ENCODE peak calls at places on chromosome 10, in eight cellular contexts. F is PC-3, G is neural progenitor cell, E is HCT116, D is colonic mucosa, N is IMR-90, P is neuronal stem cell, X is H9. S is an unnamed sample.
A peak's percentile ranks its signal among the peaks of the same experiment; 100 is the strongest.

GRCh38 chr10:118017850-118018249 is 28.9 kb downstream of the RAB11FIP2 start:
- DNase-seq in D (no peak), G (peak; percentile 89), N (no peak), F (no peak), X (peak; percentile 46), E (no peak), P (peak; percentile 70), S (no peak)

GRCh38 chr10:3775671-3776551 is 9.1 kb downstream of the KLF6 start:
- DNase-seq in P (no peak), G (peak; percentile 63), N (peak; percentile 67), D (no peak), E (peak; percentile 55), F (peak; percentile 41), X (peak; percentile 71), S (peak; percentile 76)

GRCh38 chr10:51857326-51857725 is 157.9 kb upstream of the CSTF2T start:
- DNase-seq in D (no peak), F (no peak), X (no peak), N (no peak), E (no peak), G (peak; percentile 31), P (no peak), S (no peak)

GRCh38 chr10:57785546-57785945 is 482.1 kb downstream of the IPMK start:
- DNase-seq in X (no peak), G (no peak), P (no peak), D (no peak), E (no peak), F (peak; percentile 89), N (no peak), S (no peak)

GRCh38 chr10:131849591-131850489 is 51.0 kb upstream of the PPP2R2D start:
- DNase-seq in N (no peak), P (no peak), F (no peak), D (no peak), X (peak; percentile 23), E (no peak), G (no peak), S (no peak)

GRCh38 chr10:42543840-42544372 is 94.5 kb downstream of the ZNF33B start:
- DNase-seq in D (no peak), G (no peak), F (no peak), P (no peak), X (no peak), E (no peak), N (no peak), S (no peak)

GRCh38 chr10:43123361-43124093 is 14.7 kb upstream of the CSGALNACT2 start:
- DNase-seq in E (no peak), P (no peak), X (peak; percentile 13), G (no peak), N (no peak), F (no peak), D (no peak), S (no peak)

GRCh38 chr10:6416892-6417512 is 163.1 kb downstream of the PRKCQ start:
- DNase-seq in G (peak; percentile 76), F (peak; percentile 49), D (no peak), N (peak; percentile 57), X (no peak), P (peak; percentile 58), E (peak; percentile 35), S (peak; percentile 71)

GRCh38 chr10:104330168-104331117 is 7.8 kb downstream of the ITPRIP start:
- DNase-seq in F (peak; percentile 42), D (no peak), N (peak; percentile 93), G (no peak), E (no peak), P (no peak), X (no peak), S (peak; percentile 98)

GRCh38 chr10:104333037-104333727 is 5.1 kb downstream of the ITPRIP start:
- DNase-seq in N (no peak), D (peak; percentile 17), E (no peak), G (no peak), X (no peak), P (no peak), F (no peak), S (no peak)

GRCh38 chr10:104333728-104334373 is 4.4 kb downstream of the ITPRIP start:
- DNase-seq in P (no peak), N (no peak), F (no peak), G (no peak), X (no peak), D (peak; percentile 16), E (no peak), S (no peak)

GRCh38 chr10:104331208-104331838 is 6.9 kb downstream of the ITPRIP start:
- DNase-seq in F (peak; percentile 87), D (no peak), N (peak; percentile 84), G (peak; percentile 34), E (peak; percentile 44), P (no peak), X (peak; percentile 57), S (peak; percentile 72)

DNA sequence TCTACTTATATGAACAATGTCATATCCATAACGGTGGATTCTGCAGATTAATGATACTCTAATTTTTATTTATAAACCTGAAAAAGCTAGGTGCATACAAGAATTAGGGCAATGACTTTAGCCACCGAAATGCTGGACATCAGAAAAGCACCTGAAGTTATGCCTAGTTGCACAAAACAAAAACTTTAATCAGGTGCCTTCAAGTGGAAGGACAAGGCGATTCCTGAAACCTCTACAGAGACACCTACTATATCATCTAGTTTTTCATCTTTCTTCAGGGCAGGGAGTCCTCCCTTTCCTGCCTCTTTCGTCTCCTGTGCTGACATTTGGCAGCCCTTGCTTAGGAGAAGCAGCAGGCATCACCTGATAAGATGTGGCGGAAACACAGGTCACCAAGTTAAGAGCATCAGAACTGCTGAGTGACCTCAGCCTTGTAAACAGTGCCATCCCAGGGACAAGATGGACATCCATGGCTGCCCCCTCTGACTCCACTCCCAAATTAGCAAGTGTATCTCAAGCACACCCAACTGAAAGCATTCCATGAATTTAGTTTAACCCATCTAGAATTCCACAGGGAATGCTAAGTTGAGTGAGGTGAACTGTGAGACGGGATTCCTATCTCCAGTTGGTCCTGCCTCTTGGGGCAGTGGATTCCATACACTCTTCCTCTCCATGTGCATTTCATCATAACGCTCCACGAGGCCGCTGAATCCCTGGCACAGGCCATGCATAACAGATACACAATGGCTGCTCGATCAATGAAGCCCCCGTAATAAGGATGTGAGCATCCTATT is 5.8 kb downstream of the ITPRIP start:
- DNase-seq in N (no peak), F (no peak), X (no peak), E (no peak), D (no peak), P (no peak), G (no peak), S (no peak)
- H3K9ac ChIP-seq in N (no peak overlapping the region), F (peak overlapping the region; percentile 94), X (no peak overlapping the region), E (peak overlapping the region; percentile 64), D (no peak overlapping the region), P (no peak overlapping the region), G (no peak overlapping the region), S (peak overlapping the region; percentile 97)

GRCh38 chr10:21976280-21976679 is 27.2 kb downstream of the DNAJC1 start:
- DNase-seq in D (no peak), E (no peak), X (no peak), F (no peak), N (no peak), P (no peak), G (no peak), S (no peak)

GRCh38 chr10:21976739-21977138 is 26.8 kb downstream of the DNAJC1 start:
- DNase-seq in P (peak; percentile 61), D (no peak), X (peak; percentile 60), N (peak; percentile 13), E (no peak), F (no peak), G (peak; percentile 82), S (peak; percentile 45)

GRCh38 chr10:21981118-21981517 is 22.4 kb downstream of the DNAJC1 start:
- DNase-seq in F (peak; percentile 21), N (no peak), G (no peak), E (no peak), P (no peak), X (no peak), D (no peak), S (no peak)

GRCh38 chr10:21975378-21975990 is 28.0 kb downstream of the DNAJC1 start:
- DNase-seq in E (no peak), X (no peak), F (no peak), N (no peak), P (peak; percentile 27), D (no peak), G (peak; percentile 78), S (no peak)

GRCh38 chr10:21978191-21978862 is 25.2 kb downstream of the DNAJC1 start:
- DNase-seq in G (peak; percentile 45), D (no peak), P (no peak), X (no peak), F (peak; percentile 52), N (peak; percentile 81), E (no peak), S (peak; percentile 67)
- H3K9ac ChIP-seq in G (no peak overlapping the region), D (no peak overlapping the region), P (no peak overlapping the region), X (no peak overlapping the region), F (no peak overlapping the region), N (no peak overlapping the region), E (no peak overlapping the region), S (no peak overlapping the region)

GRCh38 chr10:124356706-124357582 is 61.8 kb downstream of the OAT start:
- DNase-seq in P (no peak), E (no peak), X (peak; percentile 38), D (no peak), N (no peak), G (no peak), F (peak; percentile 16), S (no peak)

GRCh38 chr10:124353896-124354295 is 64.8 kb downstream of the OAT start:
- DNase-seq in D (no peak), F (no peak), E (no peak), P (no peak), N (no peak), G (peak; percentile 18), X (peak; percentile 26), S (no peak)

GRCh38 chr10:124353091-124353815 is 65.5 kb downstream of the OAT start:
- DNase-seq in P (no peak), F (no peak), E (no peak), X (peak; percentile 24), N (no peak), G (no peak), D (no peak), S (no peak)

GRCh38 chr10:124357583-124357930 is 61.2 kb downstream of the OAT start:
- DNase-seq in D (no peak), X (no peak), G (no peak), N (no peak), E (no peak), P (no peak), F (no peak), S (no peak)

DNA sequence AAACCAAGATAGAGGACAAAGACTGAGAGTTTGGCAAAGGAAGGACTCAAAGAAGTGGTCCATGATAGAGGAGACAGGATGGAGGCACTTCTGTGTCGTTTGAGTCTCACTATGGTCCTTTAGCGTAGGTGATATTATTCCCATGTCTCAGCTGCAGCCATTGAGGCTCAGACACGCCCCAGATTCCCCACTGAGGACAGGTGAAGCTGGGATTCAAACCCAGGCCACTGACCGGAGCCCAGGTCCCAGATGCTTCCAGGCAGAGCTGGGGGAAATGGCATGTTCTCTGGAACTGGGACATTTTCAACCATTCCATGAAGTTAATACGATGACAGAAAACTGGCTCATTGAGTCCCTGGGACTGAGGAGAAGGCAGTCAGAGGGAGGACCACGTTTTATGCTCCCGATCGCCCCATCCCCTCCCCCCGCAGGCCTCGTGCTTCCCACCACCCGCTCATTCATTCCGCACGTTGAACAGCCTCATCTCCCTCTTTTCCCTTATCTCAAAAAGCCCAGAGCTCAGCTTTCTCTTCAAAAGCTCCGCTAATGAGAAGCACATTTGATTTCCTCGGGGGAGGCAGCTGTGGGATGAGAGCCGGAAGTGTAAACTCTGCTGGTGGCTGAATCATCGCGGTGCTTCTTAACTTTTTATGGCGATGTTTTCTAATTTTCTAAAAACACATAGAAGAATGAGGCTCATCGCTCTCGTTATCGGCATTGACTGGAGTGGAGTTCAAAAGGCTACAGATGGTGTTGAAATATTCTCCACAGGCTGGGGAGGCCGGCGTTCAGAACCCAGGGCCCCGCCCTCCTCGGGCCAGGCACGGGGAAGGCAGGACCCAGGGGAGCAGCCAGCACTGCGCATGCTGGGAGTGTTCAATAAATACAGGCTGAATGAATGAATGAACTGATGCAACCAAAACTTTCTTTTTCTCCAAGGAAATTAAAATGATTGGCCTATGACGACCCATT is 64.0 kb downstream of the OAT start:
- DNase-seq in D (peak; percentile 52), X (peak; percentile 26), F (no peak), P (peak; percentile 15), E (peak; percentile 59), N (peak; percentile 38), G (peak; percentile 36), S (peak; percentile 70)
- H3K9ac ChIP-seq in D (no peak overlapping the region), X (no peak overlapping the region), F (no peak overlapping the region), P (no peak overlapping the region), E (peak overlapping the region; percentile 53), N (peak overlapping the region; percentile 27), G (no peak overlapping the region), S (peak overlapping the region; percentile 83)

DNA sequence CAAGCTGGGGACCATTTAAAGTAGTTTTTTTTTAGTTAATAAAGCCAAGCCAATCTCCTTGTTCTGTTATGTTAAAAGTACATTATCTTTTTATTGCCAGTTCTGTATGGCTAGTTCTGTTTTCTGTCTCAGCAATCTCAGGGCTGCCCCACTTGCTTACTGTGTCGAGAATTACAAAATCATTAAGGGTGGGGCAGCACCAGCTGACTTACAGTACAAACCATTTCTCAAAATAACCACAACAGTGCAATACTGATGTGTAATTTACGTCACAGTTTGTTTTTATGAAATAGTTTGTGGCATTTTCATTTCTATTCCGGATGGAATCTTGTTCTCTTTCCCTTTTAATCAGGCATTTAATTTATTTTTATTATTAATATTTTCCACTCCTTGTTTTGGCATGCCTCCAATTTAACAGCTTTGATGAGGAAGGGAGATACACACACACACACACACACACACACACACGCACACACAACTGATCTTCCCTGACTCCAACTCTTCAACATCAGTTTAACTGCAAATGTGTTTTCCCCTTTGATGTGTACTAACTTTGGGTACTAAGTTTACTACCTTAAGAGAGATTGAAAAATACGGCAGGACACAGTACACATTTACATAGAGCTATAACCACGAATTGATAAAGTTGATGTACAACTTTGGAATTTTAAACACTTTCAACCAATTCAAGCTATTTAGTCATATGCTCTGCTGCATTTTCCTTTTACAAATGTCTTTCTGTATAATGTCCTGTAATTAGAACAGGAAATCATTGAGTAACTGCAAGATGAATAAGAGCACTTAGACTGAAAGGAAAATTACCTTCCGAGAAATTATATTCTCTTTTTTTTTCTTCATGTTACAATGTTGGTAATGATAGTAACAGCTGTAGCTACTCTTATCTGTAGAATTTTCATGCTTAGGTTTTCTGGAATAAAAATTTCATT is 91.5 kb downstream of the ARID5B start:
- DNase-seq in P (no peak), F (peak; percentile 50), E (no peak), D (peak; percentile 62), G (no peak), X (no peak), N (peak; percentile 88), S (peak; percentile 96)
- H3K9ac ChIP-seq in P (no peak overlapping the region), F (no peak overlapping the region), E (no peak overlapping the region), D (no peak overlapping the region), G (no peak overlapping the region), X (no peak overlapping the region), N (peak overlapping the region; percentile 69), S (peak overlapping the region; percentile 95)